ENCODE peak calls at places on chromosomes 1 and 21, in five cellular contexts. G is foreskin fibroblast, M is cardiac fibroblast, Q is neural progenitor cell, Y is body of pancreas. H is an unnamed sample.

GRCh38 chr21:31180256-31181088 is 142.2 kb upstream of the KRTAP19-8 start:
- DNase-seq in G (no peak), M (peak; percentile 66), Q (peak; percentile 30), Y (no peak), H (peak; percentile 70)

GRCh38 chr1:117284408-117285215 is 73.9 kb upstream of the VTCN1 start:
- DNase-seq in G (peak; percentile 45), M (peak; percentile 72), Q (peak; percentile 75), Y (no peak), H (peak; percentile 86)

GRCh38 chr1:15704526-15705183 is 20.5 kb downstream of the PLEKHM2 start:
- DNase-seq in G (no peak), M (no peak), Q (no peak), Y (no peak), H (no peak)

GRCh38 chr1:61388586-61388985 is 306.2 kb downstream of the NFIA start:
- DNase-seq in G (peak; percentile 4), M (peak; percentile 92), Q (no peak), Y (no peak), H (peak; percentile 91)

GRCh38 chr1:56255516-56256181 is 323.7 kb downstream of the PLPP3 start:
- DNase-seq in G (peak; percentile 78), M (peak; percentile 85), Q (no peak), Y (peak; percentile 40), H (peak; percentile 98)

GRCh38 chr1:229408458-229409037 is 25.3 kb downstream of the ACTA1 start:
- DNase-seq in G (peak; percentile 16), M (no peak), Q (peak; percentile 38), Y (no peak), H (no peak)

GRCh38 chr21:26846036-26846931 is 1.1 kb upstream of the ADAMTS1 start:
- DNase-seq in G (peak; percentile 92), M (peak; percentile 71), Q (peak; percentile 79), Y (peak; percentile 78), H (peak; percentile 85)

GRCh38 chr1:9197186-9198099 is 37.1 kb upstream of the H6PD start:
- DNase-seq in G (no peak), M (peak; percentile 61), Q (no peak), Y (no peak), H (no peak)

GRCh38 chr1:31703431-31704260 is at the start of gene COL16A1:
- DNase-seq in G (peak; percentile 62), M (peak; percentile 22), Q (peak; percentile 54), Y (peak; percentile 56), H (peak; percentile 82)

GRCh38 chr21:37266515-37267221 is 466 bp downstream of the VPS26C start:
- DNase-seq in G (no peak), M (peak; percentile 42), Q (peak; percentile 75), Y (no peak), H (peak; percentile 33)

DNA sequence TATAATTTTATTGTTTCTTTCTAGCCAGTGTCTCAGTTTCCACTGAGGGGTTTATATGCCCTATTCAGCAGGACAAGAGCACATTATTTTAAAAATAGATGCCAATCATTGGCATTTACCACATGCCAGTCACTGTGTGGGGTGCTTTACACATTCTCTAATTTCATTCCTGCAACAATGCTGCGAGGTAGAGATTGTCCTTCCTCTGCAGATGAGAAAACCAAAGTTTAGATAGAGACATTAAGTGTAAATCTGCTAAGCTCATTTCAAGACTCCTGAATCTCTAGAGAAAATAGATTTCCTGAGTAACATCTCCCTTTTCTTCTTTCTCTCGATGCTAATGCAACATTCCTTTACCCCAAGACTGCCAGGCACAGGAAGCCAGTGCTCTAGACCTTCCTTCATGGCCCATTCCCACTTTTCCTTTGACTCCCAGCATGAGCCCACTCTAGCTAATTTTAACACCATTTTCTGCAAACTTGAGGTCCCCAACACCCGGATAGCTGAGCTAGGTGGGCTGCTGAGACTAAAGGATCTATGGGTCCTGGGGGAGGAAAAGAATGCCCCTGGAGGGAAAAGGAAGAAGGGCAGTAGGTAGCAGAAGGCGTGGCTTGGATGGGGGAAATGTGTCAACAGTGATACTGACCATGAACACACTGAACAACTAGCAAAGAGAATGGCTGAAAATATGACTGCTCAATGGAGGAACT is 50.0 kb downstream of the SH3GLB1 start:
- DNase-seq in G (no peak), M (no peak), Q (no peak), Y (no peak), H (no peak)
- H3K4me3 ChIP-seq in G (no peak overlapping the region), M (no peak overlapping the region), Q (no peak overlapping the region), Y (no peak overlapping the region), H (no peak overlapping the region)

DNA sequence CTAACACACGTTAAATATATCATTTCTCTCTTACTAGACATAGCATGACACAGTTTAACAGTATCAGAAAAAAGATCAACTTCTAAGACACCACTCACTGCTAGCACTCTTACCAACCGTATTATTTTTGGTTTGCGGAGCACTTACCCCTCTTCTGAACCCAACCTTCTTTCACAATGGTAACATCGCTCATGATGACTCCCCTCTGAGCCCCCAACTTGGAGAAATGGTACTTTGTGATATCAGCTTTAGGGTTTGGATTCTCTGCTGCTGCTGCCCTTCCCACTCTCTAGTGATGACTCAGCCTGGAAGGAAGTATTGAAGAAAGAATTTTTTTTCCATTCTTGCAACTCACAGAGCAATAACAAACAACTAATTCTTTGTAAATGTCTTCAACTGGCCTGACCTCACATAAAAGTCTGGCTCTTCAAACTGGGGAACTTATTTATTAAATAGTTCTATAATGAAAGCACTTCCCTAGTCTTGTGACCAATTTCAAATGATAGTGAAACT is 7.0 kb downstream of the AKT3 start:
- DNase-seq in G (peak; percentile 68), M (peak; percentile 84), Q (no peak), Y (no peak), H (peak; percentile 73)
- H3K4me3 ChIP-seq in G (no peak overlapping the region), M (peak overlapping the region; percentile 22), Q (no peak overlapping the region), Y (no peak overlapping the region), H (peak overlapping the region; percentile 26)

DNA sequence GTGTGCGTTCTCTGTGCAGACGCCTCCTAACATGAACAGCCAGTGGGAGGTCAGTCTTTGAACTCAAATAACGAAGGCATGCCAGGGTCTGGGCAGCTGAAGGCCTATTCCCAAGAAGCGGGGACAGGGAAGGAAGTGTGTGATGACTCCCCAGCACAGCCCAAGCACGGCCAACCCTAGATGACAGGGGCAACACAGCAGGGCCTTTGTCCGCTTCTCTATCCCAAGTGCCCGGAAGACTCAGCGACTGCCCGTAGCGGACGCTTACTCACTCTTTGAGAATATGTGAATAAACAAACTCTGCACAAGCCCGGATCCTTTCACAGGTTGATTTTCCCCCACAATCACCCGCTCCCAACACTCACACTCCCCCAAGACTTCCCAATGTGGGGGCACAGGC is 11.2 kb downstream of the C1orf198 start:
- DNase-seq in G (no peak), M (peak; percentile 34), Q (no peak), Y (no peak), H (no peak)
- H3K4me3 ChIP-seq in G (no peak overlapping the region), M (no peak overlapping the region), Q (no peak overlapping the region), Y (no peak overlapping the region), H (no peak overlapping the region)

GRCh38 chr1:231419147-231419546 is 2.9 kb downstream of the EGLN1 start:
- DNase-seq in G (no peak), M (no peak), Q (no peak), Y (no peak), H (no peak)
- H3K4me3 ChIP-seq in G (peak overlapping the region; percentile 90), M (peak overlapping the region; percentile 87), Q (peak overlapping the region; percentile 88), Y (no peak overlapping the region), H (peak overlapping the region; percentile 82)

H was measured in fibroblast of the aortic adventitia.